ENCODE peak calls at places on chromosomes 4 and X, in eight cellular contexts. K is heart left ventricle, T is tibial nerve, B is Caco-2, L is H9, E is MM.1S, G is cardiac muscle cell, U is fibroblast of lung. Y is an unnamed sample.

GRCh38 chrX:12076046-12076445 is 62.2 kb upstream of the FRMPD4 start:
- DNase-seq in U (peak; percentile 10), E (no peak), B (no peak), L (no peak), T (no peak), K (no peak), G (peak; percentile 51), Y (no peak)

GRCh38 chr4:54439831-54440243 is 210.7 kb downstream of the PDGFRA start:
- DNase-seq in K (no peak), G (peak; percentile 85), B (no peak), T (no peak), U (peak; percentile 65), L (no peak), E (no peak), Y (no peak)

GRCh38 chr4:148344382-148344781 is 97.8 kb downstream of the NR3C2 start:
- DNase-seq in U (no peak), L (no peak), K (no peak), E (no peak), T (no peak), B (no peak), G (no peak), Y (no peak)

GRCh38 chrX:47212381-47213293 is 5.8 kb upstream of the CDK16 start:
- DNase-seq in T (no peak), B (no peak), G (no peak), K (no peak), E (no peak), L (no peak), U (no peak), Y (no peak)

GRCh38 chr4:1869530-1870327 is 1.5 kb upstream of the NSD2 start:
- DNase-seq in L (no peak), E (peak; percentile 73), U (no peak), G (no peak), T (no peak), B (no peak), K (no peak), Y (no peak)

GRCh38 chr4:3480528-3481112 is 17.5 kb downstream of the DOK7 start:
- DNase-seq in E (peak; percentile 64), B (peak; percentile 70), U (peak; percentile 76), T (peak; percentile 50), L (peak; percentile 92), G (peak; percentile 84), K (peak; percentile 87), Y (no peak)

GRCh38 chrX:124217289-124218251 is 114.9 kb upstream of the TEX13D start:
- DNase-seq in L (peak; percentile 52), E (peak; percentile 55), G (peak; percentile 2), T (no peak), K (no peak), B (no peak), U (no peak), Y (no peak)

GRCh38 chr4:147477439-147477838 is 3.5 kb upstream of the EDNRA start:
- DNase-seq in B (no peak), T (no peak), L (no peak), U (no peak), K (no peak), E (peak; percentile 80), G (no peak), Y (no peak)

GRCh38 chr4:140756292-140757219 is at the start of gene TBC1D9:
- DNase-seq in U (peak; percentile 70), G (peak; percentile 85), E (peak; percentile 82), B (peak; percentile 87), K (peak; percentile 91), T (peak; percentile 38), L (peak; percentile 95), Y (peak; percentile 20)

GRCh38 chr4:170047774-170048354 is 21.7 kb upstream of the MFAP3L start:
- DNase-seq in T (peak; percentile 26), U (peak; percentile 83), G (peak; percentile 79), L (no peak), B (no peak), K (no peak), E (peak; percentile 63), Y (no peak)

GRCh38 chrX:23501974-23502373 is 165.3 kb upstream of the PRDX4 start:
- DNase-seq in L (no peak), K (no peak), U (no peak), G (no peak), T (no peak), B (no peak), E (no peak), Y (no peak)

GRCh38 chr4:42768125-42768748 is 111.3 kb upstream of the ATP8A1 start:
- DNase-seq in K (no peak), G (no peak), T (no peak), B (no peak), L (peak; percentile 71), E (no peak), U (no peak), Y (no peak)

GRCh38 chr4:151324449-151325319 is 721 bp downstream of the SH3D19 start:
- DNase-seq in K (peak; percentile 60), T (no peak), G (peak; percentile 25), E (no peak), L (peak; percentile 79), B (peak; percentile 97), U (peak; percentile 45), Y (no peak)

GRCh38 chr4:172850838-172851237 is 317.8 kb upstream of the GALNT7 start:
- DNase-seq in T (no peak), U (peak; percentile 93), E (no peak), K (no peak), L (no peak), B (no peak), G (peak; percentile 36), Y (no peak)

GRCh38 chrX:126342859-126343258 is 176.8 kb upstream of the DCAF12L2 start:
- DNase-seq in L (no peak), K (no peak), U (no peak), T (no peak), E (no peak), G (no peak), B (no peak), Y (no peak)

GRCh38 chr4:52015366-52015765 is 4.8 kb downstream of the LRRC66 start:
- DNase-seq in L (no peak), K (no peak), E (no peak), G (peak; percentile 20), T (no peak), U (peak; percentile 21), B (no peak), Y (no peak)

GRCh38 chrX:32749075-32749474 is 462.3 kb downstream of the DMD start:
- DNase-seq in U (peak; percentile 11), T (no peak), E (no peak), G (peak; percentile 3), B (no peak), L (no peak), K (no peak), Y (no peak)

GRCh38 chr4:152992027-152992426 is 55.9 kb downstream of the FHDC1 start:
- DNase-seq in U (no peak), B (no peak), E (no peak), K (no peak), L (no peak), G (no peak), T (no peak), Y (no peak)

GRCh38 chrX:21960569-21960968 is 20.1 kb downstream of the SMS start:
- DNase-seq in B (no peak), L (no peak), T (no peak), G (peak; percentile 15), U (peak; percentile 35), K (no peak), E (no peak), Y (no peak)

GRCh38 chr4:38306482-38307071 is 346.4 kb downstream of the PTTG2 start:
- DNase-seq in U (no peak), L (no peak), B (no peak), K (no peak), T (no peak), G (no peak), E (peak; percentile 95), Y (no peak)

GRCh38 chr4:175033162-175033561 is 115.0 kb downstream of the ADAM29 start:
- DNase-seq in U (no peak), K (no peak), G (no peak), T (no peak), E (no peak), B (no peak), L (no peak), Y (no peak)

GRCh38 chr4:37803348-37803973 is 23.0 kb upstream of the PGM2 start:
- DNase-seq in L (no peak), B (no peak), T (no peak), K (no peak), U (peak; percentile 81), G (peak; percentile 78), E (peak; percentile 62), Y (no peak)

GRCh38 chr4:68184923-68185322 is 55.3 kb upstream of the TMPRSS11F start:
- DNase-seq in K (no peak), G (no peak), B (no peak), L (no peak), T (no peak), U (no peak), E (no peak), Y (no peak)

GRCh38 chr4:14379148-14379547 is 623.1 kb upstream of the CPEB2 start:
- DNase-seq in K (no peak), E (no peak), L (no peak), T (no peak), G (no peak), U (no peak), B (no peak), Y (no peak)
- H3K9me3 ChIP-seq in K (no peaks in the 10 kb centered on the region), E (no peaks in the 10 kb centered on the region), L (no peaks in the 10 kb centered on the region), T (no peaks in the 10 kb centered on the region), G (no peaks in the 10 kb centered on the region), U (no peaks in the 10 kb centered on the region), B (no peaks in the 10 kb centered on the region), Y (peaks cover 8% of the 10 kb centered on the region)

GRCh38 chr4:75726577-75726976 is 2.2 kb downstream of the USO1 start:
- DNase-seq in B (no peak), G (no peak), U (no peak), K (no peak), E (no peak), T (no peak), L (no peak), Y (no peak)
- H3K4me1 ChIP-seq in B (peaks cover 18% of the 10 kb centered on the region), G (peaks cover 36% of the 10 kb centered on the region), U (peaks cover 5% of the 10 kb centered on the region), K (peaks cover 52% of the 10 kb centered on the region), E (peaks cover 21% of the 10 kb centered on the region), T (peaks cover 26% of the 10 kb centered on the region), L (peaks cover 4% of the 10 kb centered on the region), Y (peaks cover 38% of the 10 kb centered on the region)

DNA sequence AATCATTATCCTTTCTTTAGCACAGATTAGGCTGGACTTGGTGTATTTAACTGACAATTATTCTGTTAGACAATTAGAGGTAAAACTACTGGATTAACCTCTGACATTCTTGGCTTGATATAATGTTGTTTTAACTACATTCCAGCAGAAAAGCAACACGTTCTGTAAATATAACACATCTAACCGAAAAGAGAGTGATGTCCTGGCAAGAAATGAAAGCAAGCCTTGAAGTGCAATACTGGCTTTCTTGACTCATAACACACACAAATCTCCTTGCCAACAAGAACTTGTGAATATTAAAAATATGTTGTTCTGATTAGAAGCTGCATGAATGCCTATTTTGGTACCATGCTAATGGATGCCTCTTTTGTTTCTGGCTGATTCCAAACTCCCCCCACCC is 76.4 kb downstream of the EFHC2 start:
- DNase-seq in T (no peak), E (no peak), B (no peak), L (no peak), G (no peak), K (no peak), U (no peak), Y (no peak)
- H3K9me3 ChIP-seq in T (no peaks in the 10 kb centered on the region), E (no peaks in the 10 kb centered on the region), B (no peaks in the 10 kb centered on the region), L (peaks cover 28% of the 10 kb centered on the region), G (no peaks in the 10 kb centered on the region), K (no peaks in the 10 kb centered on the region), U (no peaks in the 10 kb centered on the region), Y (no peaks in the 10 kb centered on the region)

DNA sequence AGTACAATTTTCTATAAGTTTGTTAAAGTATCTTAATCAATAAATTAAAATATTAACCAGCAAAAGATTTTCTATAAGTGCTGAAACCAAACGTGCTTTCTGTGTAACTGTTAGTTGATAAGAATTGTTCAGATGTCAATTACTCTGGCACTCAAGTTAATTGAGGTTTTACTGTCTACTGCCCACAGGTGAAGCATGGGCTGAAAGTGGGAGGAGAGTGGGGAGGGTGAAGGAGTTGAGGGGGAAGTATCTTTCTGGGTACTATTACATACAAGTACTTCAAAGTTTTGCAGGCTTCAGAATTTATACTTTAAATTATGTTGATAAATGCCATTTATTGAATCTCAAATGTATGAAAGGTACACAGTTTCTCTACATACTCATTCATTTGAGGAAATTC is 19.1 kb upstream of the CXCL3 start:
- DNase-seq in E (no peak), T (no peak), L (no peak), B (no peak), G (no peak), U (no peak), K (no peak), Y (no peak)
- H3K4me1 ChIP-seq in E (no peaks in the 10 kb centered on the region), T (no peaks in the 10 kb centered on the region), L (no peaks in the 10 kb centered on the region), B (peaks cover 18% of the 10 kb centered on the region), G (no peaks in the 10 kb centered on the region), U (no peaks in the 10 kb centered on the region), K (no peaks in the 10 kb centered on the region), Y (no peaks in the 10 kb centered on the region)

Y was measured in esophagus squamous epithelium.